ENCODE peak calls at places on chromosomes 7 and 10, in eight cellular contexts. Z, U, S, L, F, O, E and A are unnamed samples.

GRCh38 chr10:62352356-62352963 is 21.7 kb upstream of the ZNF365 start:
- DNase-seq in Z (no peak), U (no peak), S (peak; percentile 52), L (peak; percentile 5), F (no peak), O (no peak), E (no peak), A (peak; percentile 86)

GRCh38 chr10:29691564-29692064 is 56.8 kb upstream of the SVIL start:
- DNase-seq in Z (peak; percentile 82), U (no peak), S (peak; percentile 55), L (peak; percentile 71), F (no peak), O (no peak), E (no peak), A (peak; percentile 74)

GRCh38 chr7:47088329-47089067 is 493.4 kb downstream of the TNS3 start:
- DNase-seq in Z (peak; percentile 66), U (no peak), S (peak; percentile 67), L (peak; percentile 78), F (peak; percentile 35), O (peak; percentile 35), E (peak; percentile 69), A (peak; percentile 39)

GRCh38 chr10:85961479-85962067 is 405.0 kb downstream of the GRID1 start:
- DNase-seq in Z (no peak), U (no peak), S (no peak), L (no peak), F (no peak), O (no peak), E (no peak), A (no peak)

GRCh38 chr7:150570712-150571465 is 3.7 kb downstream of the GIMAP4 start:
- DNase-seq in Z (no peak), U (no peak), S (no peak), L (no peak), F (no peak), O (no peak), E (no peak), A (no peak)

GRCh38 chr7:42351313-42351935 is 114.4 kb upstream of the GLI3 start:
- DNase-seq in Z (no peak), U (peak; percentile 87), S (no peak), L (peak; percentile 30), F (no peak), O (no peak), E (no peak), A (no peak)

GRCh38 chr7:129225206-129225930 is 538 bp downstream of the AHCYL2 start:
- DNase-seq in Z (peak; percentile 38), U (no peak), S (peak; percentile 27), L (peak; percentile 38), F (peak; percentile 33), O (no peak), E (peak; percentile 69), A (peak; percentile 47)

GRCh38 chr7:25408861-25409260 is 180.6 kb upstream of the NPVF start:
- DNase-seq in Z (peak; percentile 68), U (no peak), S (no peak), L (no peak), F (no peak), O (no peak), E (no peak), A (no peak)

GRCh38 chr10:7411671-7412481 is 1.0 kb upstream of the SFMBT2 start:
- DNase-seq in Z (no peak), U (no peak), S (no peak), L (no peak), F (no peak), O (no peak), E (peak; percentile 29), A (no peak)

GRCh38 chr10:46525177-46525823 is 31.2 kb downstream of the GPRIN2 start:
- DNase-seq in Z (peak; percentile 1), U (peak; percentile 51), S (peak; percentile 89), L (peak; percentile 86), F (no peak), O (no peak), E (peak; percentile 15), A (peak; percentile 82)

GRCh38 chr10:101536800-101537199 is 51.3 kb downstream of the POLL start:
- DNase-seq in Z (no peak), U (no peak), S (peak; percentile 27), L (peak; percentile 44), F (no peak), O (no peak), E (no peak), A (peak; percentile 48)

GRCh38 chr10:62732841-62733653 is 71.5 kb upstream of the ADO start:
- DNase-seq in Z (no peak), U (no peak), S (peak; percentile 74), L (peak; percentile 24), F (no peak), O (no peak), E (no peak), A (peak; percentile 95)

GRCh38 chr7:22853138-22853537 is 30.5 kb upstream of the TOMM7 start:
- DNase-seq in Z (no peak), U (no peak), S (no peak), L (no peak), F (no peak), O (no peak), E (no peak), A (no peak)

GRCh38 chr7:22851140-22851539 is 28.5 kb upstream of the TOMM7 start:
- DNase-seq in Z (no peak), U (no peak), S (no peak), L (no peak), F (no peak), O (no peak), E (no peak), A (no peak)

GRCh38 chr7:22854158-22855048 is 31.8 kb upstream of the TOMM7 start:
- DNase-seq in Z (peak; percentile 95), U (no peak), S (peak; percentile 89), L (peak; percentile 92), F (peak; percentile 86), O (peak; percentile 45), E (peak; percentile 78), A (peak; percentile 51)

GRCh38 chr7:22855049-22855392 is 32.4 kb upstream of the TOMM7 start:
- DNase-seq in Z (no peak), U (no peak), S (no peak), L (no peak), F (no peak), O (no peak), E (no peak), A (no peak)

DNA sequence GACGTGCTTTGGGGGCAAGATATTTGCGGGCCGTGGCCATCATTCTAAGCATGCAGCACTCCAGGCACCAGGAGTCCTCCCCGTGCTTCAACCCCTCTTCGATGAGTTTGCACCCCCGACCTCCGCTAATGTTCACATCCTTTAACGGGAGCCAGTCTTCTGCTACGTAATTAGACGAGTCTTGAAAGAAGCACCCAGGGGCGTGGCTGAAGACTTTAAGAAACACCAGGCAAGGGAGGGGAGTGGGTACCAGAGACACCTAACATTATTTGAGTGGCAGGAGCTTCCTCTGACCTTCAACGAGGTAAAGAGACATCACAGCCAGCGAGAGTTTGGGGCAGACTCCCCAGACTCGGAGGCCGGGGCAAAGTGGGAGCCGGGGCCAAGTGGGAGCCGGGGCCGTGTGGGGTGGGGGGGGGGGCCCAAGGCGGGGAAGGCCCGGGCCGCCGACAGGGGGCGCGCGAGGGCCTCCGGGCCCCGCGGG is 31.1 kb upstream of the TOMM7 start:
- DNase-seq in Z (peak; percentile 63), U (no peak), S (no peak), L (peak; percentile 33), F (peak; percentile 41), O (no peak), E (no peak), A (no peak)
- TF ChIP-seq CTCF in Z (peak; percentile 97), U (peak; percentile 33), S (peak; percentile 54), L (no peak), F (no peak), O (no peak), E (no peak), A (peak; percentile 50)

DNA sequence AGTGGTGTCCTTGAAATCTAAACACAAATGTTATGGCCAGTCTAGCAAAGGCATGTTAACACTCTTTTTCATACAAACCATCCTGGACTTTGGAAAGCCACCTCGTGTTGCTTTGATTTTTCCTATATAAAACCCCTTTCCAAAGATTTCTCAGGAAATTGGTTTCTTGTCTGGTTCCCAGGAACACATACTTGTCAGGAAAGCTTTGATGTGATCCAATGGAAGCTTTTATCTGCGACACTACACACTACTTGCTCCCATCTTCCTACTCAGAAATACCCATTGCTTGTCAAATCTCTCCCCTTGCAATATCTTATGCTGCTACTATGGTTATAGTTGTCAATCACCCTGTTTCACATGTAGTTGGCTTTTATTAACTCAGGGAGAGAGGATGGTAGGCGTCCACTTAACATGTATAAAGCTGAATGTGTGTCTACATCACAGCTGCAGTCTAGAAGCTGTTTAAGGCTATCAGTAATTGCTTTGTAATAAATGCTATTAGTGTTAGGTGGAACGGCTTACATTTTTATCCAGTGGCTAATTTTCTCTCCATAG is 189.6 kb downstream of the GPAM start:
- DNase-seq in Z (no peak), U (no peak), S (no peak), L (no peak), F (no peak), O (no peak), E (no peak), A (no peak)
- TF ChIP-seq CTCF in Z (no peak), U (no peak), S (no peak), L (no peak), F (no peak), O (no peak), E (no peak), A (no peak)

GRCh38 chr10:11167233-11167979 is 149.7 kb downstream of the CELF2 start:
- DNase-seq in Z (no peak), U (no peak), S (no peak), L (no peak), F (no peak), O (no peak), E (no peak), A (no peak)
- TF ChIP-seq CTCF in Z (no peak), U (no peak), S (no peak), L (no peak), F (no peak), O (no peak), E (no peak), A (no peak)

GRCh38 chr7:6725003-6725402 is 18.3 kb upstream of the ZNF12 start:
- DNase-seq in Z (no peak), U (no peak), S (no peak), L (no peak), F (no peak), O (no peak), E (no peak), A (no peak)

GRCh38 chr7:6730343-6730633 is 23.5 kb upstream of the ZNF12 start:
- DNase-seq in Z (no peak), U (no peak), S (peak; percentile 33), L (no peak), F (peak; percentile 19), O (no peak), E (no peak), A (no peak)

DNA sequence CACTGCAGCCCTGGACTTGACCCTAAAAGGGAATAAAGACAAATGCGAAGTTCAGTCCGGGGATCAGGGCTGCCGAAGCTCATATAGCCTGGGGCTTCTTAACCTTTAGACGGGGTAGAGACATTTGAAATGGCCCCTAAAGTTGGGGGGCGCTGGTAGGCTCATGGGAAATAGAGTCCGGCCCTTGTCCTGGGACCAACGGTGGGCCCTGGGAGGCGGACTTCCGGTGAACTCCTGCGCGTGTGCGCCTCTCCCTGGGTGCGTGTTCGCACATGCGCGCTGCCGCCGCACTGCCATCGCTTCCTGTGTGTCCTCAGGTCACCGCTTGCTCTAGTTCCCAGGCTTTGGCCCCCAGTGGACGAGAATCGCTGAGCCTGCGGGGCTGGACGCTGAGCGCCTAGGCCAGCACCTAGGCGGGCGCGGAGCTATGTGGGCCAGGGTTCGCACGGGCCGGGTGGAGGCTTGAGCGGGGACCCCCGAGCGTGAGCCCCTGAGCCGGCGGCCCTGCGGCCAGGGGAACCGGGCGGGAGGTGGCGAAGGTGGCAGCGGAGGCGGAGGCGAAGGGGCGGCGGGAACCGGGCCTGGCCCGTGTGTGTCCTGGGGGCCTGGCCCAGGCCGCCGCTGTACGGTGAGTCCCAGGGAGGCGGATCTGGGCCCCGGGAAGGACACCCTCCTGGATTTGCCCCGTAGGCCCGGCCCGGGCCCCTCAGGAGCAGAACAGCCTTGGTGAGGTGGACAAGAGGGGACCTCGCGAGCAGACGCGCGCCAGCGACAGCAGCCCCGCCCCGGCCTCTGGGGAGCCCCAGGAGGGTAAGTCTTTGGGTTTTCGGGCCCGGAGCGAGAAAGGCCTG is 23.0 kb upstream of the ZNF12 start:
- DNase-seq in Z (peak; percentile 90), U (peak; percentile 55), S (peak; percentile 90), L (peak; percentile 93), F (peak; percentile 83), O (peak; percentile 72), E (peak; percentile 82), A (peak; percentile 78)
- TF ChIP-seq CTCF in Z (no peak), U (no peak), S (no peak), L (no peak), F (no peak), O (no peak), E (no peak), A (no peak)